ENCODE peak calls at places on chromosomes 1 and 21, in five cellular contexts. W, S, G, U and M are unnamed samples. For H3K4me1, the result is how much of the 10 kb centered on the place peaks cover.

GRCh38 chr1:222370911-222371717 is 176.8 kb downstream of the HHIPL2 start:
- DNase-seq in U (no peak), S (no peak), W (peak), G (no peak), M (no peak)

GRCh38 chr1:74205236-74205635 is 7.2 kb downstream of the FPGT start:
- DNase-seq in S (no peak), G (no peak), W (no peak), U (no peak), M (no peak)

GRCh38 chr1:164602142-164602429 is 43.1 kb downstream of the PBX1 start:
- DNase-seq in U (no peak), W (peak), S (no peak), G (no peak), M (no peak)

GRCh38 chr1:20380616-20381035 is 90.0 kb downstream of the VWA5B1 start:
- DNase-seq in W (peak), G (peak), U (no peak), S (no peak), M (no peak)

GRCh38 chr21:32994305-32994704 is 31.4 kb upstream of the OLIG2 start:
- DNase-seq in G (peak), S (no peak), U (no peak), W (no peak), M (no peak)

GRCh38 chr1:228376651-228377631 is 29.7 kb downstream of the TRIM11 start:
- DNase-seq in G (no peak), W (no peak), U (no peak), S (no peak), M (no peak)

GRCh38 chr1:224507771-224508523 is 73.3 kb upstream of the WDR26 start:
- DNase-seq in S (no peak), U (no peak), W (no peak), G (no peak), M (no peak)

GRCh38 chr1:44655609-44656008 is 18.7 kb downstream of the TMEM53 start:
- DNase-seq in G (peak), S (no peak), U (no peak), W (peak), M (no peak)

GRCh38 chr1:55275976-55276375 is 60.8 kb upstream of the USP24 start:
- DNase-seq in W (no peak), U (no peak), G (no peak), S (no peak), M (no peak)

GRCh38 chr21:32336711-32337110 is 38.1 kb downstream of the MRAP start:
- DNase-seq in G (no peak), S (no peak), W (no peak), U (no peak), M (no peak)

GRCh38 chr1:181557313-181557712 is 74.0 kb downstream of the CACNA1E start:
- DNase-seq in W (no peak), U (no peak), G (no peak), S (no peak), M (no peak)

GRCh38 chr1:96598416-96599168 is 123.0 kb upstream of the PTBP2 start:
- DNase-seq in G (no peak), W (no peak), U (no peak), S (no peak), M (no peak)

GRCh38 chr1:95742591-95743089 is 508.6 kb downstream of the RWDD3 start:
- DNase-seq in W (peak), U (no peak), G (no peak), S (no peak), M (no peak)

GRCh38 chr1:50703240-50703639 is 256.8 kb downstream of the FAF1 start:
- DNase-seq in S (no peak), U (no peak), W (no peak), G (no peak), M (no peak)

GRCh38 chr1:8821084-8821483 is 3.6 kb upstream of the RERE start:
- DNase-seq in W (no peak), S (no peak), G (no peak), U (no peak), M (no peak)

GRCh38 chr1:24424207-24424606 is 8.6 kb downstream of the NIPAL3 start:
- DNase-seq in U (no peak), G (no peak), W (no peak), S (no peak), M (no peak)

GRCh38 chr1:184158911-184159701 is 107.6 kb downstream of the TSEN15 start:
- DNase-seq in G (no peak), W (no peak), U (no peak), S (no peak), M (no peak)

GRCh38 chr1:46558966-46559365 is 7.5 kb upstream of the KNCN start:
- DNase-seq in S (no peak), W (no peak), U (no peak), G (no peak), M (no peak)

GRCh38 chr1:171263915-171264314 is 15.6 kb downstream of the FMO1 start:
- DNase-seq in S (no peak), G (no peak), W (no peak), U (no peak), M (no peak)

GRCh38 chr1:200139661-200140250 is 112.2 kb downstream of the NR5A2 start:
- DNase-seq in G (peak), W (no peak), S (no peak), U (no peak), M (no peak)

GRCh38 chr1:41754540-41754939 is 164.2 kb downstream of the HIVEP3 start:
- DNase-seq in U (no peak), G (peak), W (no peak), S (no peak), M (no peak)

GRCh38 chr1:243268751-243269460 is 13.1 kb downstream of the SDCCAG8 start:
- DNase-seq in S (no peak), G (no peak), U (no peak), W (no peak), M (no peak)

GRCh38 chr1:216183427-216183826 is 239.8 kb downstream of the USH2A start:
- DNase-seq in G (no peak), U (no peak), W (no peak), S (no peak), M (no peak)

GRCh38 chr1:15690317-15690716 is 6.2 kb downstream of the PLEKHM2 start:
- DNase-seq in G (no peak), U (no peak), W (no peak), S (no peak), M (no peak)

GRCh38 chr1:53587252-53587992 is 128.2 kb downstream of the DMRTB1 start:
- DNase-seq in W (no peak), G (no peak), U (no peak), S (no peak), M (no peak)

GRCh38 chr1:116379057-116379630 is 6.1 kb downstream of the ATP1A1 start:
- DNase-seq in U (no peak), W (no peak), G (no peak), S (no peak), M (no peak)

GRCh38 chr1:185936641-185937040 is 202.4 kb downstream of the HMCN1 start:
- DNase-seq in W (no peak), U (no peak), S (no peak), G (no peak), M (no peak)

GRCh38 chr1:172135923-172136610 is 284.4 kb upstream of the C1orf105 start:
- DNase-seq in G (no peak), W (no peak), U (no peak), S (no peak), M (no peak)

GRCh38 chr21:41601573-41602371 is 93.8 kb upstream of the TMPRSS2 start:
- DNase-seq in W (no peak), G (no peak), S (no peak), U (no peak), M (peak)

GRCh38 chr1:116971481-116971880 is 30.1 kb upstream of the CD101 start:
- DNase-seq in G (no peak), W (no peak), U (no peak), S (no peak), M (no peak)

GRCh38 chr1:237108299-237109040 is 66.5 kb downstream of the RYR2 start:
- DNase-seq in S (no peak), U (no peak), G (no peak), W (no peak), M (no peak)

GRCh38 chr1:41639332-41639936 is 155.0 kb upstream of the EDN2 start:
- DNase-seq in U (no peak), S (no peak), G (no peak), W (no peak), M (no peak)

GRCh38 chr1:187956975-187957374 is 1128.2 kb downstream of the PLA2G4A start:
- DNase-seq in U (no peak), S (no peak), W (no peak), G (no peak), M (no peak)

GRCh38 chr1:2212542-2213491 is 15.3 kb upstream of the SKI start:
- DNase-seq in S (peak), W (peak), U (peak), G (no peak), M (peak)

GRCh38 chr1:2212167-2212541 is 16.0 kb upstream of the SKI start:
- DNase-seq in U (no peak), G (no peak), W (no peak), S (no peak), M (no peak)

GRCh38 chr1:2214541-2215241 is 13.4 kb upstream of the SKI start:
- DNase-seq in W (no peak), G (no peak), U (peak), S (no peak), M (peak)

GRCh38 chr1:2215329-2215728 is 12.8 kb upstream of the SKI start:
- DNase-seq in S (no peak), W (no peak), G (no peak), U (peak), M (no peak)

GRCh38 chr1:2213576-2214505 is 14.3 kb upstream of the SKI start:
- DNase-seq in G (no peak), W (no peak), S (peak), U (peak), M (peak)
- H3K27ac ChIP-seq in G (no peak), W (no peak), S (peak), U (peak), M (peak)

GRCh38 chr1:154328318-154329151 is 3.2 kb downstream of the ATP8B2 start:
- DNase-seq in G (no peak), W (peak), S (peak), U (peak), M (peak)
- H3K4me1 ChIP-seq in G (under half), W (under half), S (half or more), U (under half), M (under half)

GRCh38 chr21:44947930-44948331 is 8.1 kb downstream of the SLX9 start:
- DNase-seq in W (no peak), G (no peak), S (no peak), U (no peak), M (no peak)
- H3K4me3 ChIP-seq in W (no peak), G (no peak), S (no peak), U (no peak), M (no peak)

DNA sequence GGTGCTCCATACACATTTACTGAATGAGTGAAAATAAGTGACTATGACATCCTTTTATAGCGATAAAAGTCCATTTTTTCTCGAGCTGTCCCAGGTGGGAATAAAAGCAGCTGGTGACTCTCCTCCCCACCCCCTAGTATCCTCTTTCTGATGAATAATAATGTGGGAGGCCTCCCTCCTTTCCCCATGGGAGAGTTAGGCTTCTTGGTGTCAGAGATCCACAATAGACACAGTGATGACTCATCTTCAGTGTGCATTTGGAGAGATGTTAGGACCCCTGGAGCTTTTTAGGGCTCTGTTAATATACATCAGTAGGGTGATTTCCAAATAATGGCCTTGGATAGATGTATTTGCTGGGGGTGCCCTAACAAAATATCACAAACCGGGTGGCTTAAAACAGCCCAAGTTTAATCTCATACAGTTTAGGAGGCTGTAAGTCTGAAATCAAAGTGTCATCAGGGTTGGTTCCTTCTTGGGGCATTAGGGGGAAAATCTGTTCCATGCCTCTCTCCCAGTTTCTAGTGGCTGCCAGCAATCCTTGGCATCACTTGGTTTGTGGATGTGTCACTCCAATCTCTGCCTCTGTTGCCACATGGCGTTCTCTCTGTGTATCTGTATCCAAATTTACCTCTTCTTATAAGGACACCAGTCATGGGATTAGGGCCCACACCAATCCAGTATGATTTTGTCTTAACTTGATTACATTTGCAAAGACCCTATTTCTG is 4.4 kb upstream of the PHC2 start:
- DNase-seq in G (no peak), W (no peak), U (no peak), S (no peak), M (no peak)
- H3K27ac ChIP-seq in G (no peak), W (peak), U (peak), S (no peak), M (no peak)

GRCh38 chr1:203325418-203326091 is 20.2 kb downstream of the BTG2 start:
- DNase-seq in G (peak), S (peak), W (no peak), U (no peak), M (no peak)
- H3K4me1 ChIP-seq in G (half or more), S (half or more), W (under half), U (under half), M (under half)

GRCh38 chr1:168362991-168363390 is 82.3 kb downstream of the TBX19 start:
- DNase-seq in S (no peak), W (no peak), G (no peak), U (no peak), M (no peak)
- H3K4me3 ChIP-seq in S (no peak), W (no peak), G (no peak), U (no peak), M (no peak)

GRCh38 chr1:234701737-234702341 is 91.9 kb upstream of the IRF2BP2 start:
- DNase-seq in G (no peak), W (no peak), S (no peak), U (no peak), M (peak)
- H3K27ac ChIP-seq in G (no peak), W (no peak), S (no peak), U (peak), M (peak)

GRCh38 chr1:14568716-14569115 is 29.8 kb upstream of the KAZN start:
- DNase-seq in S (no peak), W (no peak), U (no peak), G (no peak), M (no peak)

GRCh38 chr1:14567056-14567455 is 31.4 kb upstream of the KAZN start:
- DNase-seq in U (no peak), G (peak), W (peak), S (no peak), M (no peak)

GRCh38 chr1:14565076-14565475 is 33.4 kb upstream of the KAZN start:
- DNase-seq in W (no peak), G (no peak), S (no peak), U (no peak), M (no peak)

GRCh38 chr1:14570514-14570913 is 28.0 kb upstream of the KAZN start:
- DNase-seq in G (no peak), S (no peak), U (no peak), W (no peak), M (no peak)

DNA sequence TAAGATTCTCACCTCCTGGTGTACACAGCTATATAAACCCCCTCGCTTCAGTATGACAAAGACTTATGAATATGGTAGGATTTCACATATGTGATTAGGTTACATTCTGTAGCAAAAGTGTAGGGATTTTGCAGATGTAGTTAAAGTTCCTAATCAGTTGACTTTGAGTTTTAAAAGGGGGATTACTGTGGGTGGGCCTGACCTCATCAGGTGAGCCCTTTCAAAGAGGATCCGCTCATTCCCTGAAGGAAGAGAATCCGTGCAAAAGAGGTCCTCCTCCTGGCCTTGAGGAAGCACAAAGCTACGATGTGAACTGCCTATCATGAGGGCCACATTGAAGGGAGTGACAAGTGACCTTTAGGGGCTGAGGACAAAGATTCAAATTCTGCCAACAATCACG is 30.6 kb upstream of the KAZN start:
- DNase-seq in U (no peak), W (no peak), S (no peak), G (no peak), M (no peak)
- H3K4me1 ChIP-seq in U (under half), W (under half), S (under half), G (under half), M (under half)